ENCODE peak calls at places on chromosomes 5 and 9, in seven cellular contexts. S is dorsolateral prefrontal cortex, A is OCI-LY7, F is AG04450, Q is mammary epithelial cell, R is uterus, Y is aorta. O is an unnamed sample.

GRCh38 chr9:70586506-70586905 is 172.0 kb upstream of the KLF9 start:
- DNase-seq in S (no peak), A (no peak), Q (no peak), R (no peak), Y (no peak), F (no peak), O (no peak)

GRCh38 chr5:134510970-134511795 is 14.3 kb upstream of the JADE2 start:
- DNase-seq in F (no peak), R (no peak), S (no peak), Q (peak), A (no peak), Y (peak), O (no peak)

GRCh38 chr9:125413579-125413978 is 152.0 kb downstream of the GAPVD1 start:
- DNase-seq in A (no peak), R (no peak), Y (no peak), F (no peak), Q (no peak), S (no peak), O (no peak)

GRCh38 chr9:108861464-108861863 is 602 bp upstream of the ACTL7A start:
- DNase-seq in F (no peak), Y (no peak), Q (no peak), S (no peak), R (no peak), A (no peak), O (no peak)

GRCh38 chr5:180117378-180117725 is 45.8 kb upstream of the RNF130 start:
- DNase-seq in A (no peak), F (no peak), S (peak), R (no peak), Q (no peak), Y (no peak), O (no peak)

GRCh38 chr5:132313961-132314432 is 19.8 kb downstream of the SLC22A4 start:
- DNase-seq in S (no peak), Q (no peak), R (no peak), F (no peak), Y (no peak), A (no peak), O (no peak)

GRCh38 chr9:92637331-92637730 is 32.6 kb downstream of the IPPK start:
- DNase-seq in Y (peak), Q (no peak), A (no peak), R (peak), S (no peak), F (no peak), O (no peak)

GRCh38 chr5:140043508-140043872 is 391 bp upstream of the NRG2 start:
- DNase-seq in Q (no peak), R (no peak), F (no peak), Y (no peak), A (no peak), S (peak), O (no peak)

GRCh38 chr5:127838661-127839060 is 135.5 kb downstream of the CCDC192 start:
- DNase-seq in F (no peak), A (no peak), Y (no peak), S (no peak), R (no peak), Q (peak), O (no peak)

GRCh38 chr9:129381481-129381957 is 203.5 kb upstream of the IER5L start:
- DNase-seq in R (no peak), S (no peak), F (no peak), Q (no peak), Y (peak), A (no peak), O (no peak)

GRCh38 chr9:115730396-115730795 is 423.2 kb upstream of the PAPPA start:
- DNase-seq in S (no peak), Y (no peak), Q (no peak), A (no peak), R (no peak), F (no peak), O (no peak)

GRCh38 chr5:176543428-176544182 is 5.5 kb upstream of the CDHR2 start:
- DNase-seq in S (no peak), F (no peak), Y (peak), Q (peak), R (peak), A (peak), O (no peak)

GRCh38 chr5:98928802-98929122 is at the start of gene CHD1:
- DNase-seq in R (peak), Q (peak), A (peak), Y (peak), S (peak), F (no peak), O (peak)

GRCh38 chr5:96662725-96663513 is 743 bp downstream of the CAST start:
- DNase-seq in Y (peak), A (peak), R (peak), Q (peak), S (peak), F (peak), O (peak)

GRCh38 chr5:7218146-7218545 is 177.8 kb upstream of the ADCY2 start:
- DNase-seq in Q (no peak), Y (no peak), A (no peak), R (no peak), F (no peak), S (no peak), O (no peak)

GRCh38 chr5:179732918-179733763 is 519 bp downstream of the MAML1 start:
- DNase-seq in Q (peak), Y (peak), F (no peak), A (peak), R (peak), S (no peak), O (peak)

GRCh38 chr5:56941981-56942380 is 9.9 kb downstream of the MIER3 start:
- DNase-seq in A (no peak), Q (no peak), Y (no peak), F (peak), R (no peak), S (no peak), O (no peak)

DNA sequence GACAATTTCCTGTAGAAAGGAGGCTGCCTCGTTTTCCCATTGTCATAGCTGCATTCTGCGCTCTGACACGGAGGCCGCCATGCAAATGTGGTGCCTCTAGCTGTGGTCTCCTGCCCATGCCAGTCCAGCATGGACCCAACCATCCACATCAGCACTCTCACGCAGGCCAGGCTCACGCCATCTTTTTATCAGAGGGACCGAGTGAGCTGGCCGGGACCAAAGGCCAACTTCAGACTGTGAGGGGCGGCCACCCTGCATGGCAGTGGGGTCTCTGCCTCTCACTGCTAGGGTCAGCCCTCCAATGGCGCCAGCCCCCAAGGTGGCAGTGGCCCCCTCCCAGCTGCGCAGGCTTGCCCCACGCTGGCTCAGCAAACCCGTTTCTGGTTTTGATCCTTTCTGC is 131.9 kb upstream of the LMX1B start:
- DNase-seq in A (no peak), Y (peak), R (no peak), S (no peak), F (no peak), Q (no peak), O (no peak)
- H3K4me3 ChIP-seq in A (no peak), Y (no peak), R (no peak), S (no peak), F (no peak), Q (no peak), O (no peak)

GRCh38 chr9:95012902-95013301 is 286.4 kb downstream of the AOPEP start:
- DNase-seq in R (no peak), A (no peak), Q (no peak), S (no peak), F (no peak), Y (no peak), O (no peak)
- H3K27ac ChIP-seq in R (peak), A (no peak), Q (no peak), S (peak), F (no peak), Y (no peak), O (peak)

GRCh38 chr5:149152317-149152746 is 11.0 kb downstream of the ABLIM3 start:
- DNase-seq in R (no peak), Y (no peak), A (no peak), F (no peak), S (no peak), Q (no peak), O (no peak)

GRCh38 chr5:149151717-149152116 is 10.4 kb downstream of the ABLIM3 start:
- DNase-seq in Y (no peak), S (no peak), Q (no peak), A (no peak), R (no peak), F (no peak), O (no peak)

GRCh38 chr5:149147673-149148072 is 6.4 kb downstream of the ABLIM3 start:
- DNase-seq in F (no peak), A (no peak), S (no peak), R (no peak), Y (no peak), Q (no peak), O (no peak)

GRCh38 chr5:149150457-149150856 is 9.2 kb downstream of the ABLIM3 start:
- DNase-seq in A (no peak), Q (no peak), S (no peak), F (no peak), R (no peak), Y (no peak), O (no peak)

GRCh38 chr5:149149942-149150341 is 8.6 kb downstream of the ABLIM3 start:
- DNase-seq in R (no peak), Q (no peak), Y (no peak), A (no peak), F (no peak), S (no peak), O (no peak)
- H3K4me3 ChIP-seq in R (no peak), Q (no peak), Y (no peak), A (no peak), F (no peak), S (no peak), O (no peak)

DNA sequence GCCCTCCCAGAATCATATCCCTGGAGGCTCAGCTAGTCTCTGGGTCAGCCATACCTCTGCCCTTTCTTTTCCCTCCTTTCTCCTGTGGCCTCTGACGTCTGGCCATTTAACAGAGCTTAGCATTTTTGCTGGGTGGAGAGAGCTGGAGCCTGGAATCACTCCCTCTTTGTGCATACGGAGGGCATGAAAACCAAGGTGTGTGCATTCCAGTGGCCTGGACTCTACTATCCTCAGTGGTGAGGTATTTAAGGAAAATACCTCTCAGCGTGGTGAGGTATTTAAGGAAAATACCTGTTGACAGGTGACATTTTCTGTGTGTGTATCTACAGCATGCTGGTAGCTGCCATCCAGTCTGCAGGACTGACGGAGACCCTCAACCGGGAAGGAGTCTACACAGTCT is 27.5 kb downstream of the TGFBI start:
- DNase-seq in S (no peak), A (no peak), R (no peak), Q (no peak), F (no peak), Y (peak), O (no peak)
- H3K27ac ChIP-seq in S (no peak), A (no peak), R (no peak), Q (no peak), F (peak), Y (no peak), O (no peak)